ENCODE peak calls at places on chromosomes 12 and 14, in seven cellular contexts. B, N, L, A, S, E and D are unnamed samples.

GRCh38 chr14:104149617-104150141 is 11.3 kb downstream of the KIF26A start:
- DNase-seq in B (no peak), N (no peak), L (no peak), A (peak; percentile 84), S (no peak), E (peak; percentile 70), D (no peak)

GRCh38 chr14:99509871-99510555 is 28.8 kb downstream of the CCNK start:
- DNase-seq in B (no peak), N (no peak), L (no peak), A (no peak), S (no peak), E (peak; percentile 20), D (no peak)

GRCh38 chr12:22518067-22518719 is 26.1 kb downstream of the C2CD5 start:
- DNase-seq in B (no peak), N (no peak), L (no peak), A (no peak), S (no peak), E (peak; percentile 55), D (no peak)

GRCh38 chr12:53485955-53486729 is 13.1 kb downstream of the MAP3K12 start:
- DNase-seq in B (no peak), N (no peak), L (no peak), A (no peak), S (no peak), E (no peak), D (no peak)

GRCh38 chr12:2562400-2562799 is 232.4 kb upstream of the FKBP4 start:
- DNase-seq in B (no peak), N (no peak), L (no peak), A (no peak), S (no peak), E (no peak), D (no peak)

GRCh38 chr14:32078030-32078793 is 1.1 kb downstream of the ARHGAP5 start:
- DNase-seq in B (peak; percentile 48), N (no peak), L (peak; percentile 26), A (peak; percentile 10), S (no peak), E (peak; percentile 38), D (peak; percentile 48)

GRCh38 chr12:75979181-75979580 is 52.4 kb downstream of the PHLDA1 start:
- DNase-seq in B (no peak), N (no peak), L (no peak), A (no peak), S (no peak), E (no peak), D (no peak)

GRCh38 chr14:85596562-85596961 is 66.6 kb downstream of the FLRT2 start:
- DNase-seq in B (no peak), N (no peak), L (no peak), A (no peak), S (no peak), E (no peak), D (no peak)

GRCh38 chr12:54000105-54000773 is at the start of gene HOXC9:
- DNase-seq in B (no peak), N (no peak), L (no peak), A (no peak), S (no peak), E (no peak), D (no peak)

GRCh38 chr12:131912526-131913274 is 16.4 kb upstream of the PUS1 start:
- DNase-seq in B (no peak), N (no peak), L (no peak), A (no peak), S (peak; percentile 36), E (peak; percentile 96), D (no peak)

GRCh38 chr14:59208224-59208814 is 19.9 kb downstream of the DAAM1 start:
- DNase-seq in B (no peak), N (no peak), L (no peak), A (no peak), S (no peak), E (no peak), D (no peak)

GRCh38 chr14:34078117-34078743 is 127.4 kb upstream of the EGLN3 start:
- DNase-seq in B (no peak), N (no peak), L (no peak), A (no peak), S (no peak), E (no peak), D (no peak)

GRCh38 chr12:25276199-25276937 is 25.6 kb upstream of the KRAS start:
- DNase-seq in B (no peak), N (peak; percentile 49), L (no peak), A (peak; percentile 33), S (no peak), E (peak; percentile 33), D (peak; percentile 17)

GRCh38 chr12:52275686-52276085 is 1.2 kb downstream of the KRT86 start:
- DNase-seq in B (no peak), N (no peak), L (no peak), A (no peak), S (no peak), E (no peak), D (no peak)

GRCh38 chr12:47896633-47897032 is 8.2 kb downstream of the VDR start:
- DNase-seq in B (no peak), N (no peak), L (no peak), A (no peak), S (no peak), E (no peak), D (peak; percentile 55)

GRCh38 chr14:76348898-76349297 is 27.0 kb upstream of the ESRRB start:
- DNase-seq in B (no peak), N (no peak), L (no peak), A (no peak), S (peak; percentile 12), E (peak; percentile 71), D (no peak)

GRCh38 chr12:132266802-132267201 is 62.6 kb downstream of the GALNT9 start:
- DNase-seq in B (no peak), N (no peak), L (no peak), A (no peak), S (no peak), E (no peak), D (no peak)

GRCh38 chr14:36944307-36945010 is 227.9 kb downstream of the SLC25A21 start:
- DNase-seq in B (no peak), N (no peak), L (no peak), A (no peak), S (no peak), E (no peak), D (no peak)